ENCODE peak calls at places on chromosomes 12 and 14, in four cellular contexts. One of them, this sample, is unnamed.

GRCh38 chr12:132279184-132279889 is 50.1 kb downstream of the GALNT9 start:
- DNase-seq in H9: peak; percentile 66
- DNase-seq in CD8-positive, alpha-beta T cell: no peak
- DNase-seq in caudate nucleus: no peak
- DNase-seq in this sample: no peak

GRCh38 chr14:56004807-56005579 is 113.2 kb upstream of the PELI2 start:
- DNase-seq in H9: peak; percentile 31
- DNase-seq in CD8-positive, alpha-beta T cell: peak; percentile 12
- DNase-seq in caudate nucleus: no peak
- DNase-seq in this sample: peak; percentile 22

GRCh38 chr12:77685112-77685511 is 145.6 kb upstream of the NAV3 start:
- DNase-seq in H9: peak; percentile 65
- DNase-seq in CD8-positive, alpha-beta T cell: no peak
- DNase-seq in caudate nucleus: no peak
- DNase-seq in this sample: peak; percentile 40

GRCh38 chr12:114888928-114889327 is 205.0 kb upstream of the TBX3 start:
- DNase-seq in H9: no peak
- DNase-seq in CD8-positive, alpha-beta T cell: no peak
- DNase-seq in caudate nucleus: no peak
- DNase-seq in this sample: no peak

GRCh38 chr12:28189774-28190320 is 409 bp upstream of the CCDC91 start:
- DNase-seq in H9: no peak
- DNase-seq in CD8-positive, alpha-beta T cell: no peak
- DNase-seq in caudate nucleus: no peak
- DNase-seq in this sample: no peak

GRCh38 chr14:54564071-54564798 is 2.7 kb upstream of the SAMD4A start:
- DNase-seq in H9: no peak
- DNase-seq in CD8-positive, alpha-beta T cell: no peak
- DNase-seq in caudate nucleus: no peak
- DNase-seq in this sample: no peak

GRCh38 chr14:99274346-99275221 is 2.6 kb upstream of the BCL11B start:
- DNase-seq in H9: peak; percentile 97
- DNase-seq in CD8-positive, alpha-beta T cell: peak; percentile 60
- DNase-seq in caudate nucleus: no peak
- DNase-seq in this sample: peak; percentile 22

GRCh38 chr12:83040339-83040738 is 353.6 kb downstream of the TMTC2 start:
- DNase-seq in H9: no peak
- DNase-seq in CD8-positive, alpha-beta T cell: no peak
- DNase-seq in caudate nucleus: no peak
- DNase-seq in this sample: no peak

GRCh38 chr12:77485961-77486579 is 344.6 kb upstream of the NAV3 start:
- DNase-seq in H9: no peak
- DNase-seq in CD8-positive, alpha-beta T cell: no peak
- DNase-seq in caudate nucleus: no peak
- DNase-seq in this sample: no peak

GRCh38 chr14:52834440-52834842 is 43.0 kb upstream of the GNPNAT1 start:
- DNase-seq in H9: no peak
- DNase-seq in CD8-positive, alpha-beta T cell: no peak
- DNase-seq in caudate nucleus: no peak
- DNase-seq in this sample: no peak

GRCh38 chr14:52829527-52829926 is 38.1 kb upstream of the GNPNAT1 start:
- DNase-seq in H9: no peak
- DNase-seq in CD8-positive, alpha-beta T cell: no peak
- DNase-seq in caudate nucleus: no peak
- DNase-seq in this sample: no peak

GRCh38 chr14:52835122-52835903 is 43.9 kb upstream of the GNPNAT1 start:
- DNase-seq in H9: peak; percentile 54
- DNase-seq in CD8-positive, alpha-beta T cell: no peak
- DNase-seq in caudate nucleus: peak; percentile 55
- DNase-seq in this sample: no peak

GRCh38 chr14:52837451-52837850 is 46.0 kb upstream of the GNPNAT1 start:
- DNase-seq in H9: no peak
- DNase-seq in CD8-positive, alpha-beta T cell: no peak
- DNase-seq in caudate nucleus: no peak
- DNase-seq in this sample: no peak

DNA sequence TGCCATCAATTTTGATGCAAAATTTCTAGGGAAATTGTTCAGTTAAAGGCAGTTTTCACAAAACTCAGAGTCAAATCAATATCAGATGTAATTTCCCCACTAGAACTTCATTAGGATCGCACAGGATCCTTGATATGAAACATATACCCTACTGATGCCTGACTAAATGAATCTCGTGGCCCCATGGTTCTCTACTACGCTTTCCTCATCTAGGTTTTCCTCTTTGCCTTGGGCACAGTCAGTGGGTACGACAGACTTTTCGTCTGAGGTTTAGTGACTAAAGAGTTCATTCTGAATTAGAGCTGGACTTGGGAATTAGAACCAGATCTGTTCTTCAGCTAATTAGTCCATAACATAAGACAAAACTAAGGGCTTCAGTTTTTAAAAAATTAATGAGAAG is 42.5 kb upstream of the GNPNAT1 start:
- DNase-seq in H9: no peak
- DNase-seq in CD8-positive, alpha-beta T cell: no peak
- DNase-seq in caudate nucleus: no peak
- DNase-seq in this sample: no peak
- H3K27ac ChIP-seq in H9: no peak overlapping the region
- H3K27ac ChIP-seq in CD8-positive, alpha-beta T cell: no peak overlapping the region
- H3K27ac ChIP-seq in caudate nucleus: no peak overlapping the region
- H3K27ac ChIP-seq in this sample: no peak overlapping the region

DNA sequence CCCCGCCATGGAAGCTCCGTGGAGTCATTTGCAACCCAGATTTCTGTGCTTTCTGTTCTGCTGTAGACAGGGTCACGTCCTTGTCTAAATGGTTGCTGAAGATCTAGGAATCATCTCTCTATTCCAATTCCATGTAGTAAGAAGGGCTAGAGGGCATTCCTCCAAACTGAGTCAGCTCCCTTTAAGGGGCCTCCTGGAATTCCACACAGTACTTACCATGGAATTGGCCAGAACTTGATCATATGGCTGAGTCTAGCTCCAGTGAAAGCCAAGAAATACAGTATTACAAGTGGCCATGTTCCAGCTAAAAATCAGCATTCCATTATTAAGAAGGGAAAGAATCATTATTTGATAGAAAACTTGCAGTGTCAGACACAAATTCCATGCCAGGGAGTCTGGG is 171.9 kb downstream of the PRKCH start:
- DNase-seq in H9: no peak
- DNase-seq in CD8-positive, alpha-beta T cell: no peak
- DNase-seq in caudate nucleus: no peak
- DNase-seq in this sample: no peak
- H3K27ac ChIP-seq in H9: no peak overlapping the region
- H3K27ac ChIP-seq in CD8-positive, alpha-beta T cell: no peak overlapping the region
- H3K27ac ChIP-seq in caudate nucleus: no peak overlapping the region
- H3K27ac ChIP-seq in this sample: peak overlapping the region; percentile 59

GRCh38 chr12:9721394-9722092 is 11.4 kb downstream of the CLECL1 start:
- DNase-seq in H9: no peak
- DNase-seq in CD8-positive, alpha-beta T cell: no peak
- DNase-seq in caudate nucleus: no peak
- DNase-seq in this sample: no peak
- H3K27ac ChIP-seq in H9: no peak overlapping the region
- H3K27ac ChIP-seq in CD8-positive, alpha-beta T cell: no peak overlapping the region
- H3K27ac ChIP-seq in caudate nucleus: no peak overlapping the region
- H3K27ac ChIP-seq in this sample: no peak overlapping the region

DNA sequence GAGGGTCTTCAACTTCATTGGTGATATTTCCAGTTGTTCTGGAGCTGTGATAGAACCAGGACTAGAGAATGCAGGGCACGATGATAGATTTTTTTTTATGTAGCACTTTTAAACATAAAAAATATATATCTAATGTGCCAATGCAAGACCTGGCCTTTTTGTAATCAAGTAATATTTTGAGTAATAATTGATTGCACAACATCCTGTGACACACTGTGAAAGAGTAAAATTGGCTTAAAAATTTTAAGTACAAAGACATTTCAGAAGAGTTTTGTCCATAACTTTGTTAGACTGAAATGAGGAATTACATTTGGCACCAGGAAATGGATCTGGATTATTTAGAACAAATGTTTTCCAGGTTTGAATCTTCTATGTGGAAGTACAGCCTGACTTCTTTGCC is 22.1 kb downstream of the PRKCH start:
- DNase-seq in H9: no peak
- DNase-seq in CD8-positive, alpha-beta T cell: no peak
- DNase-seq in caudate nucleus: no peak
- DNase-seq in this sample: no peak
- H3K27ac ChIP-seq in H9: no peak overlapping the region
- H3K27ac ChIP-seq in CD8-positive, alpha-beta T cell: peak overlapping the region; percentile 39
- H3K27ac ChIP-seq in caudate nucleus: no peak overlapping the region
- H3K27ac ChIP-seq in this sample: no peak overlapping the region

GRCh38 chr12:110175201-110175600 is 51.0 kb downstream of the IFT81 start:
- DNase-seq in H9: no peak
- DNase-seq in CD8-positive, alpha-beta T cell: no peak
- DNase-seq in caudate nucleus: no peak
- DNase-seq in this sample: no peak

GRCh38 chr12:110174373-110174996 is 50.3 kb downstream of the IFT81 start:
- DNase-seq in H9: no peak
- DNase-seq in CD8-positive, alpha-beta T cell: no peak
- DNase-seq in caudate nucleus: no peak
- DNase-seq in this sample: no peak

GRCh38 chr12:110179291-110179690 is 55.1 kb downstream of the IFT81 start:
- DNase-seq in H9: no peak
- DNase-seq in CD8-positive, alpha-beta T cell: no peak
- DNase-seq in caudate nucleus: no peak
- DNase-seq in this sample: no peak

GRCh38 chr12:110180591-110181005 is 56.4 kb downstream of the IFT81 start:
- DNase-seq in H9: no peak
- DNase-seq in CD8-positive, alpha-beta T cell: no peak
- DNase-seq in caudate nucleus: no peak
- DNase-seq in this sample: no peak

DNA sequence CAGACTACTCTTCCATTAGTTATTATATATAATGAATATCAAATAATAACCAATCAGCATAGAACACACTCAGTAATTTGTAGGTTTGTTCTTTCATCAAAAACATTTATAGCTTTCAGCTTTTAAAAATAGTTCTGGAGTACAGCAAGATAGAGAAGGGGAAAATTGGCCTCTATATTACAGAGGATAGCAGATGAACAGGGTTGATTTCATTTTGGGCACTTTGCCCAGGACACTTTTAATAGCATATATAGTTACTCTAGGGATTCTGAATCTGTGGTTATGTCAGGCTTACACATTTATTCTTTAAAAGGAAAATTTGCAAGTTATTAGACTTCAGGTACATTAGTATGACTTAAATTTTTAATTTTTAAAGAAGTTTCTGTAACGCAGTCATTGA is 52.6 kb downstream of the IFT81 start:
- DNase-seq in H9: no peak
- DNase-seq in CD8-positive, alpha-beta T cell: no peak
- DNase-seq in caudate nucleus: no peak
- DNase-seq in this sample: no peak
- H3K27ac ChIP-seq in H9: no peak overlapping the region
- H3K27ac ChIP-seq in CD8-positive, alpha-beta T cell: no peak overlapping the region
- H3K27ac ChIP-seq in caudate nucleus: no peak overlapping the region
- H3K27ac ChIP-seq in this sample: no peak overlapping the region

GRCh38 chr12:53657041-53657440 is 18.8 kb downstream of the ATP5MC2 start:
- DNase-seq in H9: no peak
- DNase-seq in CD8-positive, alpha-beta T cell: no peak
- DNase-seq in caudate nucleus: no peak
- DNase-seq in this sample: no peak
- H3K27ac ChIP-seq in H9: no peak overlapping the region
- H3K27ac ChIP-seq in CD8-positive, alpha-beta T cell: no peak overlapping the region
- H3K27ac ChIP-seq in caudate nucleus: peak overlapping the region; percentile 74
- H3K27ac ChIP-seq in this sample: no peak overlapping the region

DNA sequence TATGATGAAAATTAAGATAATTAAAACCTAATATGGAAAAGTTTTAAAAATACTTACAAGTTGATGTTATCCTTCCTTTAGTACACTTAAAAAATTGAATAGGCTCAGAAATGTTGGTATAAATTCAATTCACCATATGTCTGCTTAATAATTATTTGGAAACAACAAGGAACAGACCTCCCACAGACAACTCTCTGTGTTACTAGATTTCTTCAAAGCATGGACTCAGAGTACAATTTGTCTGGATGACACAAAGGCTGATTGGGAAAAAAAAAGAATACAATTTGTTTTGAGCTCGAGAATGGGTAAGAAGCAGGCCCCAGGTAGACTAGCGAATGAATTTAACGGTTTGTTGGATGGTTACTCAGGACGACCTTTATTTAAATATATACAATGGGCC is 48.9 kb upstream of the BTG1 start:
- DNase-seq in H9: no peak
- DNase-seq in CD8-positive, alpha-beta T cell: no peak
- DNase-seq in caudate nucleus: no peak
- DNase-seq in this sample: no peak
- H3K27ac ChIP-seq in H9: no peak overlapping the region
- H3K27ac ChIP-seq in CD8-positive, alpha-beta T cell: no peak overlapping the region
- H3K27ac ChIP-seq in caudate nucleus: no peak overlapping the region
- H3K27ac ChIP-seq in this sample: no peak overlapping the region

DNA sequence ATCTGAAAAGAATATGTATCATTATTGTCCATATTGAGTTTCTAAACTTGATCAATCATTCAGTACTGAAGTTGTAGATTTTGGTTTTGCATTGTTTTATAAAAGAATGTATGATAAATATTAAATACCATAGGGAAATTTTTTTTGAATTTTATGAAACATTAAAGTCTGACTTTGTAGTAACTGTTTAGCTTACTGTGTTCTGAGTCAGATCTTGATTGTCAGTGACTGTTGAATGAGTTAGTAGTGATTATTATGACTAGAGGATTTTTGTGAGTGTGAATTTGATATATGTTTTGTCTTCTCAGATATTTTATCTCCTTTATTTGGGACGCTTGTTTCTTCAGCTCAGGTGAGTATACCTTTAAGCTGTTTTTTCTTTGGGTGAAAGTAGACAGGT is 10.1 kb downstream of the TDP1 start:
- DNase-seq in H9: no peak
- DNase-seq in CD8-positive, alpha-beta T cell: no peak
- DNase-seq in caudate nucleus: no peak
- DNase-seq in this sample: no peak
- H3K27ac ChIP-seq in H9: no peak overlapping the region
- H3K27ac ChIP-seq in CD8-positive, alpha-beta T cell: no peak overlapping the region
- H3K27ac ChIP-seq in caudate nucleus: no peak overlapping the region
- H3K27ac ChIP-seq in this sample: no peak overlapping the region

DNA sequence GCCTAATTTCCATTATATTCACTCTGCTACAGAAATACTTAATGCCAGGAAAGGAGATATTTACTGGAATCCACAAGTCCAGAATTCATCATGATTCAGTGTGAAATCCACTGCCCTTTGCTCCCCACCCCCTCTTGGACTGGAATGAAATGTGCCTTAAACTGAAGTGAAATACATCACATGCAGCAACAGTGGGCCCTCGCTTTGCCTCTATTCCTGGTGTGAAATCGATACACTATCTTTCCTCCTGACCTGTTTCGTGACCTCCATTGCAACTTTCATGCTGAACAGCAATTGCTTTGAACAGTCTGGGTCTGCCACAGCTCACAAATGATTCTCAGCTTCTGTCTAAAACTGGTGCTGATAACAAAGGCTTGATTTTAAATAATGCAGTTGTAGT is 100.6 kb downstream of the NPAS3 start:
- DNase-seq in H9: no peak
- DNase-seq in CD8-positive, alpha-beta T cell: no peak
- DNase-seq in caudate nucleus: no peak
- DNase-seq in this sample: no peak
- H3K27ac ChIP-seq in H9: no peak overlapping the region
- H3K27ac ChIP-seq in CD8-positive, alpha-beta T cell: no peak overlapping the region
- H3K27ac ChIP-seq in caudate nucleus: no peak overlapping the region
- H3K27ac ChIP-seq in this sample: no peak overlapping the region

This sample was measured in tibial nerve.